ENCODE peak calls at places on chromosomes 16 and 17, in seven cellular contexts. One of them, this sample, is unnamed.

GRCh38 chr17:7854078-7854777 is 638 bp upstream of the TMEM88 start:
- DNase-seq in tibial artery: no peak
- DNase-seq in HFF-Myc: no peak
- DNase-seq in cardiac muscle cell: no peak
- DNase-seq in body of pancreas: no peak
- DNase-seq in brain microvascular endothelial cell: no peak
- DNase-seq in suprapubic skin: peak
- DNase-seq in this sample: no peak

GRCh38 chr17:40699359-40699758 is 4.2 kb downstream of the KRT24 start:
- DNase-seq in body of pancreas: no peak
- DNase-seq in cardiac muscle cell: no peak
- DNase-seq in suprapubic skin: no peak
- DNase-seq in brain microvascular endothelial cell: no peak
- DNase-seq in tibial artery: no peak
- DNase-seq in HFF-Myc: no peak
- DNase-seq in this sample: no peak

GRCh38 chr16:28090646-28091377 is 27.3 kb upstream of the GSG1L start:
- DNase-seq in tibial artery: no peak
- DNase-seq in brain microvascular endothelial cell: peak
- DNase-seq in body of pancreas: no peak
- DNase-seq in HFF-Myc: no peak
- DNase-seq in cardiac muscle cell: no peak
- DNase-seq in suprapubic skin: no peak
- DNase-seq in this sample: no peak

GRCh38 chr16:17529982-17530760 is 59.4 kb upstream of the XYLT1 start:
- DNase-seq in body of pancreas: no peak
- DNase-seq in tibial artery: no peak
- DNase-seq in suprapubic skin: no peak
- DNase-seq in cardiac muscle cell: no peak
- DNase-seq in brain microvascular endothelial cell: no peak
- DNase-seq in HFF-Myc: no peak
- DNase-seq in this sample: no peak

GRCh38 chr16:87850009-87851006 is 19.0 kb downstream of the SLC7A5 start:
- DNase-seq in brain microvascular endothelial cell: no peak
- DNase-seq in suprapubic skin: no peak
- DNase-seq in cardiac muscle cell: peak
- DNase-seq in HFF-Myc: no peak
- DNase-seq in tibial artery: no peak
- DNase-seq in body of pancreas: peak
- DNase-seq in this sample: no peak

GRCh38 chr17:78522031-78522809 is 55.0 kb downstream of the DNAH17 start:
- DNase-seq in brain microvascular endothelial cell: no peak
- DNase-seq in HFF-Myc: no peak
- DNase-seq in cardiac muscle cell: no peak
- DNase-seq in tibial artery: no peak
- DNase-seq in body of pancreas: no peak
- DNase-seq in suprapubic skin: no peak
- DNase-seq in this sample: no peak

GRCh38 chr17:7558544-7559306 is at the start of gene TNFSF13:
- DNase-seq in tibial artery: peak
- DNase-seq in suprapubic skin: no peak
- DNase-seq in cardiac muscle cell: no peak
- DNase-seq in body of pancreas: peak
- DNase-seq in brain microvascular endothelial cell: no peak
- DNase-seq in HFF-Myc: no peak
- DNase-seq in this sample: no peak

GRCh38 chr17:27782791-27783206 is 17.5 kb downstream of the NOS2 start:
- DNase-seq in suprapubic skin: no peak
- DNase-seq in body of pancreas: no peak
- DNase-seq in cardiac muscle cell: no peak
- DNase-seq in brain microvascular endothelial cell: no peak
- DNase-seq in HFF-Myc: no peak
- DNase-seq in tibial artery: no peak
- DNase-seq in this sample: no peak

GRCh38 chr17:6429266-6429665 is 5.7 kb downstream of the AIPL1 start:
- DNase-seq in brain microvascular endothelial cell: no peak
- DNase-seq in cardiac muscle cell: no peak
- DNase-seq in suprapubic skin: no peak
- DNase-seq in body of pancreas: no peak
- DNase-seq in HFF-Myc: no peak
- DNase-seq in tibial artery: no peak
- DNase-seq in this sample: no peak

GRCh38 chr16:81900456-81900855 is 110.8 kb downstream of the SDR42E1 start:
- DNase-seq in body of pancreas: no peak
- DNase-seq in HFF-Myc: no peak
- DNase-seq in tibial artery: no peak
- DNase-seq in suprapubic skin: no peak
- DNase-seq in brain microvascular endothelial cell: no peak
- DNase-seq in cardiac muscle cell: no peak
- DNase-seq in this sample: no peak

GRCh38 chr16:48172682-48173081 is 16.9 kb upstream of the ABCC12 start:
- DNase-seq in HFF-Myc: no peak
- DNase-seq in brain microvascular endothelial cell: no peak
- DNase-seq in tibial artery: no peak
- DNase-seq in body of pancreas: no peak
- DNase-seq in cardiac muscle cell: no peak
- DNase-seq in suprapubic skin: no peak
- DNase-seq in this sample: no peak

GRCh38 chr17:80101946-80102706 is 745 bp downstream of the GAA start:
- DNase-seq in suprapubic skin: no peak
- DNase-seq in HFF-Myc: no peak
- DNase-seq in tibial artery: peak
- DNase-seq in body of pancreas: peak
- DNase-seq in cardiac muscle cell: peak
- DNase-seq in brain microvascular endothelial cell: peak
- DNase-seq in this sample: no peak

GRCh38 chr16:4415538-4416199 is 727 bp downstream of the CORO7 start:
- DNase-seq in cardiac muscle cell: peak
- DNase-seq in body of pancreas: peak
- DNase-seq in tibial artery: peak
- DNase-seq in suprapubic skin: no peak
- DNase-seq in HFF-Myc: no peak
- DNase-seq in brain microvascular endothelial cell: no peak
- DNase-seq in this sample: no peak

GRCh38 chr16:10694830-10695229 is at the start of gene TEKT5:
- DNase-seq in cardiac muscle cell: no peak
- DNase-seq in brain microvascular endothelial cell: no peak
- DNase-seq in suprapubic skin: no peak
- DNase-seq in HFF-Myc: no peak
- DNase-seq in body of pancreas: no peak
- DNase-seq in tibial artery: no peak
- DNase-seq in this sample: no peak

GRCh38 chr17:35088647-35088910 is 25.1 kb upstream of the RFFL start:
- DNase-seq in cardiac muscle cell: no peak
- DNase-seq in tibial artery: no peak
- DNase-seq in body of pancreas: peak
- DNase-seq in HFF-Myc: no peak
- DNase-seq in brain microvascular endothelial cell: no peak
- DNase-seq in suprapubic skin: no peak
- DNase-seq in this sample: no peak

GRCh38 chr17:7014995-7015586 is 2.7 kb downstream of the RNASEK start:
- DNase-seq in suprapubic skin: peak
- DNase-seq in cardiac muscle cell: no peak
- DNase-seq in brain microvascular endothelial cell: peak
- DNase-seq in body of pancreas: no peak
- DNase-seq in tibial artery: no peak
- DNase-seq in HFF-Myc: no peak
- DNase-seq in this sample: peak

GRCh38 chr16:102060-102855 is 24.2 kb downstream of the MPG start:
- DNase-seq in brain microvascular endothelial cell: peak
- DNase-seq in suprapubic skin: peak
- DNase-seq in tibial artery: peak
- DNase-seq in cardiac muscle cell: no peak
- DNase-seq in HFF-Myc: no peak
- DNase-seq in body of pancreas: peak
- DNase-seq in this sample: no peak

GRCh38 chr16:14003119-14003570 is 68.0 kb upstream of the MRTFB start:
- DNase-seq in cardiac muscle cell: peak
- DNase-seq in tibial artery: peak
- DNase-seq in HFF-Myc: peak
- DNase-seq in brain microvascular endothelial cell: peak
- DNase-seq in suprapubic skin: peak
- DNase-seq in body of pancreas: peak
- DNase-seq in this sample: no peak
- TF ChIP-seq CTCF in cardiac muscle cell: no peak
- TF ChIP-seq CTCF in tibial artery: no peak
- TF ChIP-seq CTCF in HFF-Myc: no peak
- TF ChIP-seq CTCF in brain microvascular endothelial cell: peak
- TF ChIP-seq CTCF in suprapubic skin: no peak
- TF ChIP-seq CTCF in body of pancreas: no peak
- TF ChIP-seq CTCF in this sample: no peak

GRCh38 chr17:30278032-30278431 is 13.7 kb downstream of the BLMH start:
- DNase-seq in body of pancreas: peak
- DNase-seq in cardiac muscle cell: peak
- DNase-seq in HFF-Myc: no peak
- DNase-seq in brain microvascular endothelial cell: peak
- DNase-seq in suprapubic skin: no peak
- DNase-seq in tibial artery: peak
- DNase-seq in this sample: no peak

GRCh38 chr17:30279156-30279555 is 12.6 kb downstream of the BLMH start:
- DNase-seq in brain microvascular endothelial cell: no peak
- DNase-seq in tibial artery: no peak
- DNase-seq in suprapubic skin: no peak
- DNase-seq in HFF-Myc: no peak
- DNase-seq in body of pancreas: no peak
- DNase-seq in cardiac muscle cell: no peak
- DNase-seq in this sample: no peak

GRCh38 chr17:30274887-30275286 is 16.9 kb downstream of the BLMH start:
- DNase-seq in cardiac muscle cell: no peak
- DNase-seq in brain microvascular endothelial cell: no peak
- DNase-seq in suprapubic skin: no peak
- DNase-seq in tibial artery: no peak
- DNase-seq in body of pancreas: no peak
- DNase-seq in HFF-Myc: no peak
- DNase-seq in this sample: no peak

GRCh38 chr17:30273373-30273772 is 18.4 kb downstream of the BLMH start:
- DNase-seq in body of pancreas: no peak
- DNase-seq in suprapubic skin: no peak
- DNase-seq in tibial artery: no peak
- DNase-seq in brain microvascular endothelial cell: peak
- DNase-seq in HFF-Myc: peak
- DNase-seq in cardiac muscle cell: no peak
- DNase-seq in this sample: no peak

DNA sequence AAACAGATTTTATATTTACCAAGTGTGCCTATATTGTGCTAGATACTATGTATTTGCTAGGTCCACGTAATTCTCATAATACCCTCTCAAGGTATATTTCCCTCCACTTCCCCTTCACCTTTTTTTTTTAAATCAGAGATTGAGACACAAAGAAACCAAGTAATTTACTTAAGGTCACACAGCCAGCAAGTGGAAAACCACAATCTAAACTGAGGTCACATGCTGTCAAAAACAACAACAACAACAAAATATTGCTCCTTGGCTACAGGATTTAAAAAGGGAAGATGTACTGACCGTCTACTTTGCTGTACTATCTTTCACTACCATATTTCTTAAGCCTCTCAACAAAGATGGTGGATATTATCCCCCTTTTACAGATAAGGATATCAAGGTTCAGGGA is 15.8 kb downstream of the BLMH start:
- DNase-seq in cardiac muscle cell: no peak
- DNase-seq in tibial artery: no peak
- DNase-seq in brain microvascular endothelial cell: no peak
- DNase-seq in HFF-Myc: no peak
- DNase-seq in suprapubic skin: no peak
- DNase-seq in body of pancreas: no peak
- DNase-seq in this sample: no peak
- H3K4me3 ChIP-seq in cardiac muscle cell: no peak
- H3K4me3 ChIP-seq in tibial artery: no peak
- H3K4me3 ChIP-seq in brain microvascular endothelial cell: no peak
- H3K4me3 ChIP-seq in HFF-Myc: no peak
- H3K4me3 ChIP-seq in suprapubic skin: no peak
- H3K4me3 ChIP-seq in body of pancreas: no peak
- H3K4me3 ChIP-seq in this sample: no peak

DNA sequence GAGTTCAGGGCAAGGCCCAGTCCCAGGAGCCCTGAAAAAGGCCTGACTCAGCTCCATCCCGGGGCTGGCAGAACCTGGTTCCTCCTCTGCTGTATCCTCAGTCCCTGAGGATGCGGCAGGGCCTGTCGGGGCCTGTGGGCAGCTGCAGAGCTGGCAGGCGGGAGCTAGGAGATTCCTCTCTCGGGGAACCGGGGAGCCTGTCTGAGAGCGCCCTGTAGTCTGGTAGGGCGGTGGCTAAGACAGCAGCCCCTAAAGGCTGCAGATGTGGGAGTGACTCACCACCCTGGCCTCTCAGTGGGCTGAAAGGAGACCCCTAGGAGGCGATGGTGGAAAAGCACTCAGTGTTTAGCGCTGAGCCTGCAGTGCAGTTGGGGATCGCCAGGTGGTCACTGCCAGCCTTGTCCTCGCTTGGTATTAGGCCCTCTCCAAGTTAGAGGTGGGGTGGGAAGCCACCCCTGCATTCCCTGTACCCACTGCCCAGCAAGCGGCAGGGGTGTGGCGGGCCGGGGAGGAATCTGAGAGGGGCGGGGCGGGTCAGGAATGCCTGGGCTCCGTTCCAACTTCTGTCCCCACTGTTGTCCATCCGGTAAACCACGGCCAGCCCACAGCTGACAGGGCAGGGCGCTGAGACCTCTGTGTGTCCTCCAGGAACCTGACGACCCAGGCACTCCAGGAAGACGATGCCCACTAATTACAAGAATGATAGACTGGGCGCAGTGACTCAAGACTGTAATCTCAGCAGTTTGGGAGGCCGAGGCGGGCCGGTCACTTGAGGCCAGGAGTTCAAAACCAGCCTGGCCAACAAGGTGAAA is 29.5 kb upstream of the CDH1 start:
- DNase-seq in brain microvascular endothelial cell: peak
- DNase-seq in HFF-Myc: no peak
- DNase-seq in tibial artery: no peak
- DNase-seq in cardiac muscle cell: peak
- DNase-seq in suprapubic skin: no peak
- DNase-seq in body of pancreas: peak
- DNase-seq in this sample: no peak
- TF ChIP-seq CTCF in brain microvascular endothelial cell: peak
- TF ChIP-seq CTCF in HFF-Myc: no peak
- TF ChIP-seq CTCF in tibial artery: no peak
- TF ChIP-seq CTCF in cardiac muscle cell: peak
- TF ChIP-seq CTCF in suprapubic skin: no peak
- TF ChIP-seq CTCF in body of pancreas: no peak
- TF ChIP-seq CTCF in this sample: peak

GRCh38 chr17:76529224-76529642 is 8.3 kb downstream of the CYGB start:
- DNase-seq in suprapubic skin: peak
- DNase-seq in brain microvascular endothelial cell: peak
- DNase-seq in tibial artery: peak
- DNase-seq in cardiac muscle cell: no peak
- DNase-seq in body of pancreas: peak
- DNase-seq in HFF-Myc: peak
- DNase-seq in this sample: no peak

GRCh38 chr17:76529643-76530488 is 7.6 kb downstream of the CYGB start:
- DNase-seq in suprapubic skin: peak
- DNase-seq in tibial artery: peak
- DNase-seq in brain microvascular endothelial cell: peak
- DNase-seq in body of pancreas: peak
- DNase-seq in cardiac muscle cell: peak
- DNase-seq in HFF-Myc: peak
- DNase-seq in this sample: no peak

GRCh38 chr17:76530826-76531500 is 6.5 kb downstream of the CYGB start:
- DNase-seq in cardiac muscle cell: no peak
- DNase-seq in HFF-Myc: no peak
- DNase-seq in body of pancreas: no peak
- DNase-seq in tibial artery: no peak
- DNase-seq in brain microvascular endothelial cell: no peak
- DNase-seq in suprapubic skin: no peak
- DNase-seq in this sample: no peak

GRCh38 chr17:76531501-76532038 is 5.9 kb downstream of the CYGB start:
- DNase-seq in tibial artery: no peak
- DNase-seq in brain microvascular endothelial cell: no peak
- DNase-seq in cardiac muscle cell: no peak
- DNase-seq in body of pancreas: no peak
- DNase-seq in suprapubic skin: no peak
- DNase-seq in HFF-Myc: no peak
- DNase-seq in this sample: no peak

GRCh38 chr17:76530489-76530814 is 7.1 kb downstream of the CYGB start:
- DNase-seq in body of pancreas: no peak
- DNase-seq in brain microvascular endothelial cell: no peak
- DNase-seq in tibial artery: no peak
- DNase-seq in suprapubic skin: no peak
- DNase-seq in HFF-Myc: no peak
- DNase-seq in cardiac muscle cell: no peak
- DNase-seq in this sample: no peak
- H3K4me3 ChIP-seq in body of pancreas: no peak
- H3K4me3 ChIP-seq in brain microvascular endothelial cell: no peak
- H3K4me3 ChIP-seq in tibial artery: no peak
- H3K4me3 ChIP-seq in suprapubic skin: peak
- H3K4me3 ChIP-seq in HFF-Myc: no peak
- H3K4me3 ChIP-seq in cardiac muscle cell: no peak
- H3K4me3 ChIP-seq in this sample: no peak